ENCODE peak calls at places on chromosomes 12 and 14, in four cellular contexts. Q, A, U and M are unnamed samples.

GRCh38 chr12:12278899-12279298 is 12.1 kb upstream of the LRP6 start:
- DNase-seq in U (no peak), Q (peak), A (no peak), M (no peak)

GRCh38 chr12:107385518-107385917 is 292.2 kb upstream of the CRY1 start:
- DNase-seq in A (no peak), U (no peak), Q (no peak), M (no peak)

GRCh38 chr12:103803847-103804246 is 37.2 kb downstream of the NT5DC3 start:
- DNase-seq in A (no peak), U (no peak), Q (no peak), M (no peak)

GRCh38 chr14:23154876-23155587 is 28.4 kb downstream of the SLC7A8 start:
- DNase-seq in Q (peak), A (peak), U (peak), M (no peak)

GRCh38 chr12:77294016-77294415 is 228.6 kb upstream of the E2F7 start:
- DNase-seq in U (no peak), A (no peak), Q (peak), M (no peak)

GRCh38 chr12:106141452-106141851 is 2.7 kb upstream of the NUAK1 start:
- DNase-seq in Q (no peak), A (no peak), U (no peak), M (no peak)

GRCh38 chr12:79082595-79082994 is 218.0 kb downstream of the SYT1 start:
- DNase-seq in U (no peak), A (no peak), Q (no peak), M (no peak)

GRCh38 chr14:76073732-76074131 is 78.0 kb upstream of the GPATCH2L start:
- DNase-seq in A (no peak), Q (no peak), U (no peak), M (no peak)

GRCh38 chr12:105223358-105223840 is 12.6 kb downstream of the APPL2 start:
- DNase-seq in A (no peak), U (no peak), Q (no peak), M (no peak)

GRCh38 chr14:76133103-76133502 is 18.6 kb upstream of the GPATCH2L start:
- DNase-seq in U (no peak), Q (peak), A (no peak), M (peak)

GRCh38 chr12:122836027-122836921 is 1.0 kb downstream of the HIP1R start:
- DNase-seq in U (peak), A (no peak), Q (peak), M (peak)

GRCh38 chr12:108850854-108851573 is 6.4 kb downstream of the SSH1 start:
- DNase-seq in Q (peak), U (no peak), A (peak), M (no peak)

GRCh38 chr14:65817011-65817410 is 404.5 kb downstream of the FUT8 start:
- DNase-seq in Q (no peak), A (no peak), U (no peak), M (no peak)

GRCh38 chr14:96424104-96424989 is 32.4 kb downstream of the AK7 start:
- DNase-seq in Q (peak), A (peak), U (peak), M (peak)

GRCh38 chr12:121238086-121238485 is 28.2 kb downstream of the P2RX4 start:
- DNase-seq in Q (no peak), U (no peak), A (no peak), M (no peak)

GRCh38 chr12:52360663-52361271 is 6.5 kb downstream of the KRT85 start:
- DNase-seq in A (no peak), Q (no peak), U (no peak), M (no peak)

GRCh38 chr12:67651380-67651695 is 2.8 kb downstream of the DYRK2 start:
- DNase-seq in A (no peak), U (peak), Q (peak), M (peak)

GRCh38 chr14:22164616-22165015 is 424.4 kb downstream of the DAD1 start:
- DNase-seq in Q (no peak), U (no peak), A (no peak), M (no peak)

GRCh38 chr14:54420478-54421116 is 20.6 kb downstream of the CNIH1 start:
- DNase-seq in U (peak), A (no peak), Q (peak), M (peak)

GRCh38 chr12:113075137-113075683 is 18.7 kb downstream of the DTX1 start:
- DNase-seq in A (no peak), U (peak), Q (no peak), M (no peak)

GRCh38 chr12:23906329-23906728 is 43.1 kb downstream of the SOX5 start:
- DNase-seq in Q (peak), U (no peak), A (no peak), M (peak)

GRCh38 chr12:2276288-2276842 is 223.6 kb downstream of the CACNA1C start:
- DNase-seq in U (no peak), A (no peak), Q (peak), M (no peak)

GRCh38 chr12:47078733-47079364 is 572 bp upstream of the PCED1B start:
- DNase-seq in Q (peak), A (no peak), U (peak), M (peak)

GRCh38 chr14:105391541-105391940 is 6.8 kb upstream of the TEX22 start:
- DNase-seq in A (no peak), Q (no peak), U (no peak), M (no peak)

GRCh38 chr14:65164068-65164824 is 61.9 kb upstream of the MAX start:
- DNase-seq in Q (peak), U (no peak), A (no peak), M (peak)

GRCh38 chr14:63855272-63855671 is 2.5 kb downstream of the SYNE2 start:
- DNase-seq in Q (no peak), A (no peak), U (no peak), M (no peak)

GRCh38 chr12:106583578-106584103 is 837 bp downstream of the RFX4 start:
- DNase-seq in Q (peak), A (no peak), U (no peak), M (peak)

GRCh38 chr14:67806228-67806627 is 10.2 kb downstream of the ZFYVE26 start:
- DNase-seq in A (no peak), Q (peak), U (no peak), M (no peak)

GRCh38 chr12:108228746-108229145 is 99.7 kb downstream of the WSCD2 start:
- DNase-seq in A (no peak), U (no peak), Q (no peak), M (no peak)

GRCh38 chr12:43180242-43180641 is 371.8 kb downstream of the ADAMTS20 start:
- DNase-seq in A (no peak), Q (no peak), U (no peak), M (no peak)

GRCh38 chr12:92002673-92003382 is 142.8 kb downstream of the BTG1 start:
- DNase-seq in U (no peak), Q (no peak), A (no peak), M (no peak)

GRCh38 chr12:32596031-32596430 is 83.1 kb upstream of the DNM1L start:
- DNase-seq in Q (no peak), U (no peak), A (no peak), M (no peak)

GRCh38 chr12:104521731-104522130 is 65.0 kb downstream of the CHST11 start:
- DNase-seq in A (no peak), U (no peak), Q (peak), M (no peak)

GRCh38 chr14:75513911-75514672 is 8.2 kb upstream of the BATF start:
- DNase-seq in Q (no peak), A (no peak), U (no peak), M (no peak)

GRCh38 chr12:52582489-52582888 is 8.8 kb upstream of the KRT74 start:
- DNase-seq in Q (no peak), U (no peak), A (no peak), M (no peak)

GRCh38 chr14:24063263-24063836 is 8.0 kb upstream of the CPNE6 start:
- DNase-seq in Q (no peak), U (peak), A (no peak), M (no peak)

GRCh38 chr12:67772276-67773169 is 124.0 kb downstream of the DYRK2 start:
- DNase-seq in A (no peak), Q (peak), U (no peak), M (no peak)

GRCh38 chr14:91744068-91744480 is 12.2 kb upstream of the CATSPERB start:
- DNase-seq in A (no peak), Q (no peak), U (peak), M (peak)

GRCh38 chr14:95189400-95190162 is 32.3 kb upstream of the DICER1 start:
- DNase-seq in U (no peak), A (no peak), Q (no peak), M (no peak)

GRCh38 chr12:8637244-8637643 is 24.6 kb upstream of the AICDA start:
- DNase-seq in A (no peak), Q (no peak), U (no peak), M (no peak)
- TF ChIP-seq CTCF in A (no peak), Q (no peak), U (no peak), M (no peak)

DNA sequence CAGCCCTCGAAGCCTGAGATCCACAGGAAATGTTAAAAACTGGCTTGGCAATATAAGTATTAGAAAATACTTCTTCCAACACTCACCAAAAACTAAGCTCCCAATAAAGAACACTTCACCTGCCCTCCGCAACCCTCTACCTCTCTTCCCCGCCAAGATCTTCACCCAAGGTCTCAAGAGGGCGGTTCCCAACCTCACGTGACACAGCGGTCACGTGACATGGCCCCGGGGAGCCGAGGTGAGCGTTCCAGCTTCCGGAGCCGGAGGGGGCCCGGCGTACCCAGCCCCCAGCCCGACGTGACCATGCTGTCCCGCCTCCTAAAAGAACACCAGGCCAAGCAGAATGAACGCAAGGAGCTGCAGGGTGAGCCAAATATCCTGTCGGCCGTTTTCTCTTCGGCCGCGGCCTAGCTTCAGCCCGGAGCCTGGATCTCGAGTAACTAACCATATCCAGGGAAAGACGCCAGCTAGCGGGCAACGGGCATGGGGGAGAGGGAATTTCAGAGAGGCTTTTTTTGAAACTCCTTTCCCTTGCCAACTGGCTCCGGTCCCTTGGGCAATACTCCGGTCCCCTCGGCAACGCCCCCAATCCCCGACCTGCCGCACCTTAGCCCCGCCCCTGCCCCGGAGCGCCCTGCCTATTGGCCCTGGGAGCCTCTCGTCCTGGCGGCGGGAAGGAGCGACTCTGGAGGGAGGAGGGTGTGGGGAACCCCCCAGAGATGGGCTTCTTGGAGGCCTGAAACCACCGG is at the start of gene BLOC1S1:
- DNase-seq in U (peak), Q (peak), A (peak), M (peak)
- TF ChIP-seq CTCF in U (no peak), Q (no peak), A (no peak), M (no peak)

GRCh38 chr12:6534914-6535696 is 788 bp downstream of the GAPDH start:
- DNase-seq in Q (peak), U (peak), A (no peak), M (peak)
- TF ChIP-seq CTCF in Q (no peak), U (no peak), A (no peak), M (no peak)

DNA sequence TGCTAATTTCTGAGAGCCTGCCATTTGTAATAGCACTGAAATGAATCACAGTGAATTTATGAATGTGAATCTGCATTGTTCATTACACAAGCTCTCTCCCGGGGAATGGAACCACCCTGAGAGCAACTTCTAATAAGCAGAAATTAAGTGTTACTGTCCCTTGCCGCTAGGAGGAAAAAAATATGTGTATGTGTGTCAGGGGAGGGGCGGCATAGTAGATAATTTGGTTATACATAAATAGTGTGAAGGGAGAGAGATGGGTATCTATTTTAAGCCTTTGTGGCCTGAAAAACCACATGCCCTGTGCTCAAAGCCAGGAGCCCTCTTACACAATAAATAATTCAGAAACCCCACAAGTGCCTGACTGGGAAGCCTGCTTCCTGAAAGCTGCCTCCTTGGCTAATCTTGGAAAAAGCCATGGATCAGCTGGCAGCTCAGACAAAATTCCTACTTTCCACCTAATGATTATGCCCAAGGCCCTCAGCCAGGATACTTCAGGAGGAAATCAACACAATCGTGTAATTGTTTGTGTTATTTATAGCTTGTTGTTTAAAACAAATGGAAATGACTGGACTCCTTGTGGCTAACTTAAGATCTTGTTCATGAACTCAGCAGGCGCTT is 366.2 kb upstream of the KITLG start:
- DNase-seq in A (peak), Q (peak), U (no peak), M (no peak)
- TF ChIP-seq CTCF in A (no peak), Q (peak), U (peak), M (no peak)

DNA sequence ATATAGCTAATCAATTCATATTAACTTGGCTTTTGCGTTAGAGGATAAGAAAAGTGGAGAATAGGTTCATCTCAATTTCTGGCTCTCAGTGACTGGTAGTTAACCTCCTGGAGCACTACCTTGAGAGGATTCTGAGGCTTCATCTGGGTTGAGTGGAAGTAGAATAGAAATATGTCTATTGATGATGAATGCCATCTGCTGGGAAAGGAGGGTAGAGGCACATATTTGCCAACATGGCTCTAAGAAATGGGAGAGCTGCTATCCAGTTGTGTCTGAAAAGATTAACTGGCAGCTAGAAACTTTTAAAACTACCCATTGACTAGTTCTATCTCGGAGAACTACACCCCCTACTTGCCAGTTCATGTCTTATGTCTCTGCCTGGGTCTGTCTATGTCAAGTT is 530.1 kb downstream of the NRXN3 start:
- DNase-seq in A (no peak), Q (no peak), U (no peak), M (no peak)
- TF ChIP-seq CTCF in A (peak), Q (no peak), U (no peak), M (no peak)